ENCODE peak calls at places on chromosomes 7 and 10, in nine cellular contexts. S is cardiac muscle cell; U is adrenal gland; K is ovary; P is pancreas; I is astrocyte of the spinal cord; G is fibroblast of lung; F is CD8-positive, alpha-beta T cell; W is fibroblast of the aortic adventitia. R is an unnamed sample.
A peak's percentile ranks its signal among the peaks of the same experiment; 100 is the strongest.

GRCh38 chr10:43314626-43315025 is 47.8 kb upstream of the RASGEF1A start:
- DNase-seq in S (no peak), U (no peak), K (no peak), P (no peak), I (no peak), G (no peak), F (no peak), W (no peak), R (no peak)

GRCh38 chr7:71517940-71518339 is 386.0 kb downstream of the GALNT17 start:
- DNase-seq in S (no peak), U (no peak), K (no peak), P (no peak), I (no peak), G (no peak), F (no peak), W (no peak), R (no peak)

GRCh38 chr10:18157909-18158308 is 17.7 kb downstream of the CACNB2 start:
- DNase-seq in S (no peak), U (no peak), K (no peak), P (no peak), I (peak; percentile 78), G (peak; percentile 86), F (no peak), W (peak; percentile 93), R (no peak)

GRCh38 chr10:81865581-81865980 is 9.4 kb upstream of the NRG3 start:
- DNase-seq in S (no peak), U (no peak), K (no peak), P (no peak), I (no peak), G (no peak), F (no peak), W (no peak), R (no peak)

GRCh38 chr7:123154231-123154860 is 45.4 kb downstream of the SLC13A1 start:
- DNase-seq in S (peak; percentile 84), U (peak; percentile 71), K (peak; percentile 46), P (no peak), I (peak; percentile 83), G (peak; percentile 81), F (no peak), W (peak; percentile 83), R (peak; percentile 89)

GRCh38 chr10:86252051-86252450 is 114.5 kb downstream of the GRID1 start:
- DNase-seq in S (no peak), U (no peak), K (no peak), P (no peak), I (no peak), G (no peak), F (no peak), W (no peak), R (no peak)

GRCh38 chr7:138036135-138036534 is 34.2 kb upstream of the CREB3L2 start:
- DNase-seq in S (no peak), U (no peak), K (no peak), P (no peak), I (no peak), G (no peak), F (no peak), W (no peak), R (no peak)

GRCh38 chr7:100457033-100457432 is 7.0 kb downstream of the SPACDR start:
- DNase-seq in S (no peak), U (no peak), K (no peak), P (no peak), I (no peak), G (no peak), F (no peak), W (no peak), R (no peak)

GRCh38 chr7:158490171-158490782 is 97.3 kb downstream of the PTPRN2 start:
- DNase-seq in S (no peak), U (no peak), K (no peak), P (no peak), I (no peak), G (no peak), F (no peak), W (no peak), R (no peak)

GRCh38 chr7:130441408-130441854 is 615 bp upstream of the CEP41 start:
- DNase-seq in S (peak; percentile 10), U (no peak), K (no peak), P (no peak), I (no peak), G (no peak), F (no peak), W (no peak), R (no peak)

GRCh38 chr7:17041324-17041723 is 159.5 kb upstream of the AGR3 start:
- DNase-seq in S (no peak), U (no peak), K (no peak), P (no peak), I (peak; percentile 79), G (peak; percentile 90), F (no peak), W (peak; percentile 95), R (no peak)

GRCh38 chr10:92662852-92663251 is 26.9 kb upstream of the HHEX start:
- DNase-seq in S (no peak), U (no peak), K (no peak), P (no peak), I (no peak), G (peak; percentile 25), F (no peak), W (no peak), R (no peak)

DNA sequence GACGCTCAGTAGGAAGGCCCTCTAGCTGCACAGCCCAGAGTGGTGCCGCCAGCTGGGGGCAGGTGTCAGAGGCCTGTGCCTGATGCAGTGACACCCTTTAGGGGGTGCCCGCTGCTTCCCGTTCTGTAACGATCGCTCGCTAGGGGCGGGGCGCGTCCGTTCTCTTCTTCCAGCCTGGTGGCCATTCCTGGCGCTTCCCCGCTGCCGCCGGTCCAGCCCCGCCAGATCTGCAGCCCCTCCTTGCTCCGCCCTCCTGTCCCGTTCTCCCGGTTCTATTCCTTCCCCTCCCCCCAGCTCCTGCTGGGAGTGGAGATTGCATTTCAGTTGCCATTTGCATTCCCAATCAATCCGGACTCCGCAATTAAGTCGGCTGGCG is 39.2 kb downstream of the AGAP3 start:
- DNase-seq in S (peak; percentile 80), U (no peak), K (no peak), P (peak; percentile 67), I (peak; percentile 17), G (peak; percentile 37), F (no peak), W (no peak), R (no peak)
- TF ChIP-seq CTCF in S (peak; percentile 15), U (no peak), K (no peak), P (no peak), I (peak; percentile 0), G (peak; percentile 7), F (no peak), W (no peak), R (no peak)

DNA sequence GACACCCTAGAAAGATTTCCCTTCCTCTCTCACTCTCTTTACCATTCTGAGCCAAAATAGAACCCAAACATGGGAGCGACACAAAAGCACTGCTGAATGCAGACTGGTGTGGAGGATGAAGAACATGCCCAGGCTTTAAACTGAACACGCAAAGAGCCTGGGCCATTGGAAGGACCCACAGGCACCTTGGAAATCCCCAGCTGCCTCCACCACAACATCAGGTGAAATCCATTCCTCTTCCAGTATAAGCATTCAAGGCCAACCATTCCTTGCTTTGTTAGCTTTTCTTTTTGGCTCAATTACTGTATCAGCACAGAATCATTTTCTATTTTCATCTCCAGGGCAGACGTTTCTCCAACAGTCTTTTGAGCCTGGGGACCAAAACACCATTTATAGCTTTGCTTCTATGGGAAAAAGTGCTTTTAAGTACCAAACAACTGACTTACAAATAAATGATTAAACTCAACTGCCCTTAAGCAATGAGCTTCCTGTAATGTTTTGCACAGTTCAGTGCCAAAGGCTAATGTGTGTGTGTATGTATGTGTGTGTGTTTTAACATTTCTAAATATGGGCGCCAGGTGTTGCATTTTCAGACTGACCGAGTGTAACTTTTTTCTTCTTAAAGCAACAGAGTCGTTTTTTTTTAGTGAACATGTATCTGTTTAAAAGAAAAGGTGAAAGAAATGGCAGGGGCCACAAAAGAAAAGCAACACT is 16.2 kb upstream of the BLNK start:
- DNase-seq in S (peak; percentile 18), U (no peak), K (no peak), P (no peak), I (no peak), G (peak; percentile 2), F (no peak), W (peak; percentile 1), R (no peak)
- H3K4me3 ChIP-seq in S (no peak overlapping the region), U (no peak overlapping the region), K (no peak overlapping the region), P (peak overlapping the region; percentile 17), I (no peak overlapping the region), G (no peak overlapping the region), F (no peak overlapping the region), W (no peak overlapping the region), R (no peak overlapping the region)

GRCh38 chr10:121681171-121681752 is 83.0 kb upstream of the FGFR2 start:
- DNase-seq in S (no peak), U (no peak), K (no peak), P (no peak), I (no peak), G (no peak), F (no peak), W (no peak), R (no peak)
- TF ChIP-seq CTCF in S (no peak), U (no peak), K (no peak), P (no peak), I (no peak), G (no peak), F (no peak), W (no peak), R (no peak)

GRCh38 chr7:157476654-157477549 is 140.1 kb downstream of the DNAJB6 start:
- DNase-seq in S (no peak), U (no peak), K (no peak), P (no peak), I (no peak), G (no peak), F (no peak), W (no peak), R (peak; percentile 70)

GRCh38 chr7:157475601-157476000 is 138.8 kb downstream of the DNAJB6 start:
- DNase-seq in S (no peak), U (no peak), K (no peak), P (no peak), I (no peak), G (no peak), F (no peak), W (no peak), R (no peak)

GRCh38 chr7:157479326-157479725 is 142.5 kb downstream of the DNAJB6 start:
- DNase-seq in S (no peak), U (no peak), K (no peak), P (no peak), I (no peak), G (no peak), F (no peak), W (no peak), R (no peak)

GRCh38 chr7:157476201-157476600 is 139.4 kb downstream of the DNAJB6 start:
- DNase-seq in S (no peak), U (no peak), K (no peak), P (no peak), I (no peak), G (no peak), F (no peak), W (no peak), R (no peak)

DNA sequence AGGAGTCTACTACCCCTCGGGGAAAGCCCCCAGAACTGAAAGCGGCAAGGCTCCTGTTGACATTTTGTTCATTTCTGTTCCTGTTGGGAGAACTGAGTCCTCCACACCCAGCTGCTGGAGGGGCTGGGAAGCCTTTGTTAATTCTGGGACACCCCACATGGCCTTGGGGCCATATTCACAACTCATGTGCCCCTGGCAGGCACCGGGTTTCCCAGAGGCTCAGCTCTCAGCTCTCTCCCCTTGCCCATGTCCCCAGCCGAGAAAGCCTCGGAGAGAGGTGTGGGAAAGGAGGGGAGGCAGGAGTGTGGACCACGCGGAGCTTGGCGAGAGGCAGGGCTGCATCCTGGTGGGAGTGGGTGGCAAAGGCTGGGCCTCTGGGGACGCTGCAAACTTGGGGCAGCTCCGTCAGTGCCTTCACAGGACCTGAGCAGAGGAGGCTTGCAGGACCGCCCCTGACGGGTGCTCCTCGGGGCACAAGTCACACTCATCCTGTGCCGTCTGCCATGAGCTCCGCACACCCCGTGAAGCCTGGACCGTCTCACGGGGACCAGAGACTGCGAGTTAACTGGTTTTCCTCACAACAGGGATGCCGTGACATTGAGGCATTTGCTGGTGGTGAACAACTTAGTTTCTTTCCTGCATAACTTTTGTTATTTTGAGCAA is 140.9 kb downstream of the DNAJB6 start:
- DNase-seq in S (no peak), U (no peak), K (no peak), P (no peak), I (no peak), G (no peak), F (no peak), W (no peak), R (peak; percentile 81)
- H3K4me3 ChIP-seq in S (no peak overlapping the region), U (no peak overlapping the region), K (no peak overlapping the region), P (no peak overlapping the region), I (no peak overlapping the region), G (no peak overlapping the region), F (no peak overlapping the region), W (no peak overlapping the region), R (no peak overlapping the region)